ENCODE peak calls at places on chromosomes 3 and 15, in four cellular contexts. One of them, this sample, is unnamed.

GRCh38 chr3:125715651-125716050 is 120.4 kb upstream of the OSBPL11 start:
- ATAC-seq in A549: no peak
- ATAC-seq in K562: no peak
- ATAC-seq in upper lobe of left lung: no peak
- ATAC-seq in this sample: no peak

GRCh38 chr3:107416138-107416537 is 38.9 kb downstream of the CCDC54 start:
- ATAC-seq in A549: no peak
- ATAC-seq in K562: no peak
- ATAC-seq in upper lobe of left lung: peak; percentile 52
- ATAC-seq in this sample: no peak

GRCh38 chr3:84998545-84998944 is 39.8 kb downstream of the CADM2 start:
- ATAC-seq in A549: no peak
- ATAC-seq in K562: no peak
- ATAC-seq in upper lobe of left lung: no peak
- ATAC-seq in this sample: no peak

GRCh38 chr3:190108789-190109188 is 11.9 kb downstream of the P3H2 start:
- ATAC-seq in A549: peak; percentile 79
- ATAC-seq in K562: no peak
- ATAC-seq in upper lobe of left lung: no peak
- ATAC-seq in this sample: no peak

GRCh38 chr3:177944228-177944661 is 592.0 kb upstream of the KCNMB2 start:
- ATAC-seq in A549: no peak
- ATAC-seq in K562: no peak
- ATAC-seq in upper lobe of left lung: peak; percentile 48
- ATAC-seq in this sample: no peak

GRCh38 chr15:69462030-69462492 is 9.4 kb downstream of the RPLP1 start:
- ATAC-seq in A549: peak; percentile 14
- ATAC-seq in K562: peak; percentile 4
- ATAC-seq in upper lobe of left lung: peak; percentile 3
- ATAC-seq in this sample: peak; percentile 4

GRCh38 chr3:184540777-184541681 is 20.6 kb upstream of the EPHB3 start:
- ATAC-seq in A549: peak; percentile 60
- ATAC-seq in K562: peak; percentile 85
- ATAC-seq in upper lobe of left lung: peak; percentile 57
- ATAC-seq in this sample: peak; percentile 23

GRCh38 chr15:98904466-98905048 is 103.0 kb downstream of the PGPEP1L start:
- ATAC-seq in A549: peak; percentile 77
- ATAC-seq in K562: peak; percentile 88
- ATAC-seq in upper lobe of left lung: peak; percentile 48
- ATAC-seq in this sample: no peak

GRCh38 chr3:72485649-72486048 is 362.6 kb downstream of the SHQ1 start:
- ATAC-seq in A549: no peak
- ATAC-seq in K562: no peak
- ATAC-seq in upper lobe of left lung: peak; percentile 67
- ATAC-seq in this sample: peak; percentile 50

GRCh38 chr3:161559177-161559998 is 62.8 kb downstream of the OTOL1 start:
- ATAC-seq in A549: peak; percentile 78
- ATAC-seq in K562: no peak
- ATAC-seq in upper lobe of left lung: peak; percentile 78
- ATAC-seq in this sample: no peak

GRCh38 chr3:192514754-192515660 is 212.3 kb downstream of the FGF12 start:
- ATAC-seq in A549: peak; percentile 90
- ATAC-seq in K562: no peak
- ATAC-seq in upper lobe of left lung: peak; percentile 51
- ATAC-seq in this sample: peak; percentile 19

GRCh38 chr3:134328147-134328591 is 46.1 kb downstream of the AMOTL2 start:
- ATAC-seq in A549: peak; percentile 40
- ATAC-seq in K562: no peak
- ATAC-seq in upper lobe of left lung: peak; percentile 63
- ATAC-seq in this sample: no peak

GRCh38 chr3:188845514-188845913 is 326.3 kb upstream of the TPRG1 start:
- ATAC-seq in A549: no peak
- ATAC-seq in K562: no peak
- ATAC-seq in upper lobe of left lung: no peak
- ATAC-seq in this sample: no peak

GRCh38 chr3:169751875-169752274 is 13.0 kb downstream of the TERC start:
- ATAC-seq in A549: no peak
- ATAC-seq in K562: no peak
- ATAC-seq in upper lobe of left lung: no peak
- ATAC-seq in this sample: no peak

GRCh38 chr15:74541494-74542191 is 623 bp downstream of the ARID3B start:
- ATAC-seq in A549: peak; percentile 26
- ATAC-seq in K562: peak; percentile 69
- ATAC-seq in upper lobe of left lung: peak; percentile 51
- ATAC-seq in this sample: no peak

GRCh38 chr3:62036726-62037125 is 336.6 kb downstream of the FEZF2 start:
- ATAC-seq in A549: no peak
- ATAC-seq in K562: no peak
- ATAC-seq in upper lobe of left lung: no peak
- ATAC-seq in this sample: no peak

GRCh38 chr15:52010633-52011595 is 8.1 kb upstream of the MAPK6 start:
- ATAC-seq in A549: peak; percentile 65
- ATAC-seq in K562: peak; percentile 50
- ATAC-seq in upper lobe of left lung: no peak
- ATAC-seq in this sample: no peak

GRCh38 chr3:149003653-149004305 is 12.4 kb downstream of the GYG1 start:
- ATAC-seq in A549: no peak
- ATAC-seq in K562: no peak
- ATAC-seq in upper lobe of left lung: no peak
- ATAC-seq in this sample: no peak

GRCh38 chr15:40308844-40309189 is 1.1 kb upstream of the PLCB2 start:
- ATAC-seq in A549: no peak
- ATAC-seq in K562: peak; percentile 78
- ATAC-seq in upper lobe of left lung: peak; percentile 57
- ATAC-seq in this sample: no peak

GRCh38 chr3:30475038-30475808 is 131.2 kb upstream of the TGFBR2 start:
- ATAC-seq in A549: no peak
- ATAC-seq in K562: no peak
- ATAC-seq in upper lobe of left lung: no peak
- ATAC-seq in this sample: no peak

GRCh38 chr3:113254171-113254947 is 43.0 kb downstream of the BOC start:
- ATAC-seq in A549: no peak
- ATAC-seq in K562: no peak
- ATAC-seq in upper lobe of left lung: no peak
- ATAC-seq in this sample: peak; percentile 16

GRCh38 chr3:71395927-71396695 is 187.4 kb downstream of the FOXP1 start:
- ATAC-seq in A549: peak; percentile 24
- ATAC-seq in K562: peak; percentile 42
- ATAC-seq in upper lobe of left lung: peak; percentile 44
- ATAC-seq in this sample: no peak

GRCh38 chr3:1693145-1693544 is 405.5 kb upstream of the CNTN4 start:
- ATAC-seq in A549: no peak
- ATAC-seq in K562: no peak
- ATAC-seq in upper lobe of left lung: no peak
- ATAC-seq in this sample: no peak

GRCh38 chr15:42385980-42386695 is 26.8 kb downstream of the CAPN3 start:
- ATAC-seq in A549: no peak
- ATAC-seq in K562: peak; percentile 49
- ATAC-seq in upper lobe of left lung: no peak
- ATAC-seq in this sample: no peak

GRCh38 chr15:74808073-74808839 is 4.4 kb upstream of the LMAN1L start:
- ATAC-seq in A549: peak; percentile 23
- ATAC-seq in K562: peak; percentile 60
- ATAC-seq in upper lobe of left lung: peak; percentile 30
- ATAC-seq in this sample: no peak

DNA sequence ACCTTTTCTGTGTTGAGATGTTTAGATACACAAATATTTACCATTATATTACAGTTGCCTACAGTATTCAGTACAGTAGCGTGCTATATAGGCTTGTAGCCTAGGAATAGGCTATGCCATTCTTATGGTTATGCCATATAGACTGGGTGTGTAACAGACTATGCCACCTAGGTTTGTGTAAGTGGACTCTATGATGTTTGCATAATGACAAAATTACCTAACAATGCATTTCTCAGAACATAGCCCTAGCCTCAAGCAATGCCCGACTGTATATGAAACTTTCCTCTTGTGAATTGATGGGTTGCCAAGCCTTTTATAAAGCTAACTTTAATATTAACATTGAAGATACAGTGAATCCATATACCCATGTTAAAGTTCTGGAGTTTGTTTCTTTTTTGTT is 10.3 kb upstream of the PHLDB2 start:
- ATAC-seq in A549: peak; percentile 24
- ATAC-seq in K562: no peak
- ATAC-seq in upper lobe of left lung: no peak
- ATAC-seq in this sample: no peak
- H3K4me1 ChIP-seq in A549: peaks cover 55% of the 10 kb centered on the region
- H3K4me1 ChIP-seq in K562: no peaks in the 10 kb centered on the region
- H3K4me1 ChIP-seq in upper lobe of left lung: no peaks in the 10 kb centered on the region
- H3K4me1 ChIP-seq in this sample: no peaks in the 10 kb centered on the region

GRCh38 chr15:59294574-59294960 is 78.1 kb downstream of the MYO1E start:
- ATAC-seq in A549: peak; percentile 59
- ATAC-seq in K562: no peak
- ATAC-seq in upper lobe of left lung: peak; percentile 3
- ATAC-seq in this sample: no peak

GRCh38 chr15:59298255-59298856 is 74.3 kb downstream of the MYO1E start:
- ATAC-seq in A549: no peak
- ATAC-seq in K562: no peak
- ATAC-seq in upper lobe of left lung: no peak
- ATAC-seq in this sample: no peak

GRCh38 chr15:59295742-59296090 is 77.0 kb downstream of the MYO1E start:
- ATAC-seq in A549: peak; percentile 39
- ATAC-seq in K562: no peak
- ATAC-seq in upper lobe of left lung: peak; percentile 22
- ATAC-seq in this sample: no peak

GRCh38 chr15:59294961-59295741 is 77.5 kb downstream of the MYO1E start:
- ATAC-seq in A549: peak; percentile 76
- ATAC-seq in K562: no peak
- ATAC-seq in upper lobe of left lung: peak; percentile 88
- ATAC-seq in this sample: peak; percentile 42

GRCh38 chr15:59296181-59296617 is 76.5 kb downstream of the MYO1E start:
- ATAC-seq in A549: peak; percentile 16
- ATAC-seq in K562: no peak
- ATAC-seq in upper lobe of left lung: peak; percentile 22
- ATAC-seq in this sample: peak; percentile 34
- TF ChIP-seq EP300 in A549: no peak
- TF ChIP-seq EP300 in K562: no peak
- TF ChIP-seq EP300 in upper lobe of left lung: no peak
- TF ChIP-seq EP300 in this sample: no peak

GRCh38 chr3:173584834-173585831 is 187.6 kb downstream of the NLGN1 start:
- ATAC-seq in A549: peak; percentile 71
- ATAC-seq in K562: no peak
- ATAC-seq in upper lobe of left lung: peak; percentile 78
- ATAC-seq in this sample: peak; percentile 69
- TF ChIP-seq CTCF in A549: no peak
- TF ChIP-seq CTCF in K562: no peak
- TF ChIP-seq CTCF in upper lobe of left lung: no peak
- TF ChIP-seq CTCF in this sample: no peak

GRCh38 chr15:68276668-68277067 is 877 bp upstream of the FEM1B start:
- ATAC-seq in A549: no peak
- ATAC-seq in K562: no peak
- ATAC-seq in upper lobe of left lung: no peak
- ATAC-seq in this sample: no peak
- H3K4me1 ChIP-seq in A549: peaks cover 68% of the 10 kb centered on the region
- H3K4me1 ChIP-seq in K562: peaks cover 9% of the 10 kb centered on the region
- H3K4me1 ChIP-seq in upper lobe of left lung: peaks cover 47% of the 10 kb centered on the region
- H3K4me1 ChIP-seq in this sample: peaks cover 24% of the 10 kb centered on the region

DNA sequence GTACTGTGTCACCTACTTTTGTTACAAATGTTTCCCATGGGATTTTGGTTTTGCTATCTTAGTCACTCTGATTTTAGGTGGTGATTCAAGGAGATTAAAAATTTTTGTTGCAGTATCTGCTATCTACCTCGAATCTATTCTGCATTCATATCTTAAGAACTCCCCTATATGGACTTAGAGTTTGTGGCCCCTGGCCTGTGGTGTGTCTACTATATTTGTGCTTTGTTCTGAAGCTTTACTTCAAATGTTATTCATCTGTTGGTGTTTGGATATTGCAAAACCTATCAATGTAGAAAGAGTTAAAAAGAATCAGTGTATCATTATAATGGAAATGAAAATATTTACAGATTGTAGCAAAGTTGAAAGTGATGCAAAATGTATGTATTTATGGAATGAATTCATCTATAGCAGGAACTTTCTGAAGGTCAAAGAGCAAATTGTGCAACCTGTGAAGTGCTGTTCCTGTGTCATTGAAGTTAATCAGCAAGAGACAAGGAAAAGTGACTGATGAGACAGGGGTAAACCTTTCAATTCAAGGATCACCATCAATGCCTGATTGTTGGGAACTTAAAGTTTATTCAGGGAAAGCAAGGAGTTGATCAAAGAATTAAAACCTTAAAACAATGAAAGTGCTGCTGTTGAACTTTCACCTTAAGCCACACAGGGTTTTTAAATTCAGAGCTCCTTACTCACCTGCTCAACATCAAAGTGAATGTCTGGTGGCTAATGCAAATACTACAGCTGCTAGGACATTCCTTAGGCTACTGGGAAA is 71.0 kb downstream of the SLMAP start:
- ATAC-seq in A549: no peak
- ATAC-seq in K562: no peak
- ATAC-seq in upper lobe of left lung: no peak
- ATAC-seq in this sample: no peak
- TF ChIP-seq EP300 in A549: no peak
- TF ChIP-seq EP300 in K562: no peak
- TF ChIP-seq EP300 in upper lobe of left lung: no peak
- TF ChIP-seq EP300 in this sample: no peak

GRCh38 chr3:152282813-152283212 is 14.1 kb downstream of the MBNL1 start:
- ATAC-seq in A549: peak; percentile 27
- ATAC-seq in K562: peak; percentile 17
- ATAC-seq in upper lobe of left lung: no peak
- ATAC-seq in this sample: no peak

GRCh38 chr3:152279474-152279873 is 10.7 kb downstream of the MBNL1 start:
- ATAC-seq in A549: peak; percentile 27
- ATAC-seq in K562: peak; percentile 45
- ATAC-seq in upper lobe of left lung: no peak
- ATAC-seq in this sample: no peak

GRCh38 chr3:152281032-152281713 is 12.4 kb downstream of the MBNL1 start:
- ATAC-seq in A549: no peak
- ATAC-seq in K562: peak; percentile 3
- ATAC-seq in upper lobe of left lung: no peak
- ATAC-seq in this sample: no peak

GRCh38 chr3:152278674-152279427 is 10.1 kb downstream of the MBNL1 start:
- ATAC-seq in A549: peak; percentile 17
- ATAC-seq in K562: peak; percentile 18
- ATAC-seq in upper lobe of left lung: peak; percentile 41
- ATAC-seq in this sample: no peak

GRCh38 chr3:152280539-152280938 is 11.8 kb downstream of the MBNL1 start:
- ATAC-seq in A549: no peak
- ATAC-seq in K562: no peak
- ATAC-seq in upper lobe of left lung: no peak
- ATAC-seq in this sample: no peak
- TF ChIP-seq CTCF in A549: no peak
- TF ChIP-seq CTCF in K562: no peak
- TF ChIP-seq CTCF in upper lobe of left lung: no peak
- TF ChIP-seq CTCF in this sample: no peak

GRCh38 chr3:66496731-66497130 is 4.1 kb downstream of the LRIG1 start:
- ATAC-seq in A549: no peak
- ATAC-seq in K562: no peak
- ATAC-seq in upper lobe of left lung: no peak
- ATAC-seq in this sample: no peak
- H3K4me1 ChIP-seq in A549: peaks cover 7% of the 10 kb centered on the region
- H3K4me1 ChIP-seq in K562: no peaks in the 10 kb centered on the region
- H3K4me1 ChIP-seq in upper lobe of left lung: peaks cover 76% of the 10 kb centered on the region
- H3K4me1 ChIP-seq in this sample: peaks cover 17% of the 10 kb centered on the region

This sample was measured in gastroesophageal sphincter.